ENCODE peak calls at places on chromosomes 4 and X, in five cellular contexts. One of them, this sample, is unnamed.

GRCh38 chrX:15906544-15906943 is 51.9 kb upstream of the AP1S2 start:
- DNase-seq in cardiac muscle cell: no peak
- DNase-seq in LoVo: no peak
- DNase-seq in iPS-NIHi11: no peak
- DNase-seq in activated CD4-positive, alpha-beta T cell treated with anti-CD3 and anti-CD28 coated beads, Interleukin-2, amount 50 U/mL, for 24 hours: no peak
- DNase-seq in this sample: no peak

GRCh38 chrX:21745756-21746155 is 12.2 kb downstream of the SMPX start:
- DNase-seq in iPS-NIHi11: no peak
- DNase-seq in cardiac muscle cell: peak
- DNase-seq in LoVo: no peak
- DNase-seq in activated CD4-positive, alpha-beta T cell treated with anti-CD3 and anti-CD28 coated beads, Interleukin-2, amount 50 U/mL, for 24 hours: peak
- DNase-seq in this sample: no peak

GRCh38 chrX:10939384-10939783 is 171.7 kb upstream of the HCCS start:
- DNase-seq in LoVo: no peak
- DNase-seq in activated CD4-positive, alpha-beta T cell treated with anti-CD3 and anti-CD28 coated beads, Interleukin-2, amount 50 U/mL, for 24 hours: no peak
- DNase-seq in iPS-NIHi11: no peak
- DNase-seq in cardiac muscle cell: no peak
- DNase-seq in this sample: no peak

GRCh38 chrX:12237771-12238170 is 99.5 kb downstream of the FRMPD4 start:
- DNase-seq in LoVo: no peak
- DNase-seq in iPS-NIHi11: no peak
- DNase-seq in cardiac muscle cell: no peak
- DNase-seq in activated CD4-positive, alpha-beta T cell treated with anti-CD3 and anti-CD28 coated beads, Interleukin-2, amount 50 U/mL, for 24 hours: no peak
- DNase-seq in this sample: no peak

GRCh38 chr4:20159516-20159915 is 92.2 kb upstream of the SLIT2 start:
- DNase-seq in iPS-NIHi11: no peak
- DNase-seq in cardiac muscle cell: no peak
- DNase-seq in LoVo: no peak
- DNase-seq in activated CD4-positive, alpha-beta T cell treated with anti-CD3 and anti-CD28 coated beads, Interleukin-2, amount 50 U/mL, for 24 hours: no peak
- DNase-seq in this sample: no peak

GRCh38 chr4:96691496-96691895 is 851.6 kb downstream of the PDHA2 start:
- DNase-seq in LoVo: no peak
- DNase-seq in cardiac muscle cell: no peak
- DNase-seq in iPS-NIHi11: no peak
- DNase-seq in activated CD4-positive, alpha-beta T cell treated with anti-CD3 and anti-CD28 coated beads, Interleukin-2, amount 50 U/mL, for 24 hours: no peak
- DNase-seq in this sample: no peak

GRCh38 chrX:139905041-139905440 is 27.8 kb downstream of the ATP11C start:
- DNase-seq in LoVo: no peak
- DNase-seq in iPS-NIHi11: no peak
- DNase-seq in cardiac muscle cell: no peak
- DNase-seq in activated CD4-positive, alpha-beta T cell treated with anti-CD3 and anti-CD28 coated beads, Interleukin-2, amount 50 U/mL, for 24 hours: no peak
- DNase-seq in this sample: no peak

GRCh38 chr4:15779336-15779735 is 1.2 kb downstream of the CD38 start:
- DNase-seq in activated CD4-positive, alpha-beta T cell treated with anti-CD3 and anti-CD28 coated beads, Interleukin-2, amount 50 U/mL, for 24 hours: no peak
- DNase-seq in iPS-NIHi11: peak
- DNase-seq in LoVo: no peak
- DNase-seq in cardiac muscle cell: peak
- DNase-seq in this sample: peak

GRCh38 chrX:17160971-17161370 is 214.0 kb upstream of the NHS start:
- DNase-seq in cardiac muscle cell: no peak
- DNase-seq in LoVo: no peak
- DNase-seq in iPS-NIHi11: peak
- DNase-seq in activated CD4-positive, alpha-beta T cell treated with anti-CD3 and anti-CD28 coated beads, Interleukin-2, amount 50 U/mL, for 24 hours: no peak
- DNase-seq in this sample: peak

GRCh38 chr4:66639361-66639760 is 905.9 kb downstream of the CENPC start:
- DNase-seq in LoVo: peak
- DNase-seq in iPS-NIHi11: no peak
- DNase-seq in activated CD4-positive, alpha-beta T cell treated with anti-CD3 and anti-CD28 coated beads, Interleukin-2, amount 50 U/mL, for 24 hours: no peak
- DNase-seq in cardiac muscle cell: peak
- DNase-seq in this sample: no peak

GRCh38 chrX:54891573-54891972 is 29.1 kb upstream of the TRO start:
- DNase-seq in cardiac muscle cell: peak
- DNase-seq in activated CD4-positive, alpha-beta T cell treated with anti-CD3 and anti-CD28 coated beads, Interleukin-2, amount 50 U/mL, for 24 hours: peak
- DNase-seq in iPS-NIHi11: peak
- DNase-seq in LoVo: peak
- DNase-seq in this sample: peak

GRCh38 chr4:108601096-108601495 is 19.3 kb upstream of the RPL34 start:
- DNase-seq in cardiac muscle cell: no peak
- DNase-seq in LoVo: no peak
- DNase-seq in iPS-NIHi11: no peak
- DNase-seq in activated CD4-positive, alpha-beta T cell treated with anti-CD3 and anti-CD28 coated beads, Interleukin-2, amount 50 U/mL, for 24 hours: no peak
- DNase-seq in this sample: no peak

GRCh38 chr4:187475901-187476300 is 519.7 kb upstream of the ZFP42 start:
- DNase-seq in LoVo: no peak
- DNase-seq in activated CD4-positive, alpha-beta T cell treated with anti-CD3 and anti-CD28 coated beads, Interleukin-2, amount 50 U/mL, for 24 hours: no peak
- DNase-seq in iPS-NIHi11: no peak
- DNase-seq in cardiac muscle cell: no peak
- DNase-seq in this sample: no peak

GRCh38 chrX:10039821-10040793 is 72.9 kb downstream of the CLDN34 start:
- DNase-seq in iPS-NIHi11: no peak
- DNase-seq in LoVo: no peak
- DNase-seq in activated CD4-positive, alpha-beta T cell treated with anti-CD3 and anti-CD28 coated beads, Interleukin-2, amount 50 U/mL, for 24 hours: no peak
- DNase-seq in cardiac muscle cell: no peak
- DNase-seq in this sample: no peak

GRCh38 chr4:10032625-10033024 is 11.3 kb upstream of the SLC2A9 start:
- DNase-seq in activated CD4-positive, alpha-beta T cell treated with anti-CD3 and anti-CD28 coated beads, Interleukin-2, amount 50 U/mL, for 24 hours: no peak
- DNase-seq in cardiac muscle cell: peak
- DNase-seq in LoVo: peak
- DNase-seq in iPS-NIHi11: no peak
- DNase-seq in this sample: no peak

GRCh38 chr4:185591679-185592141 is 56.4 kb upstream of the PDLIM3 start:
- DNase-seq in cardiac muscle cell: peak
- DNase-seq in LoVo: no peak
- DNase-seq in iPS-NIHi11: no peak
- DNase-seq in activated CD4-positive, alpha-beta T cell treated with anti-CD3 and anti-CD28 coated beads, Interleukin-2, amount 50 U/mL, for 24 hours: no peak
- DNase-seq in this sample: no peak

GRCh38 chrX:11143931-11144678 is 33.0 kb downstream of the HCCS start:
- DNase-seq in iPS-NIHi11: peak
- DNase-seq in cardiac muscle cell: peak
- DNase-seq in LoVo: peak
- DNase-seq in activated CD4-positive, alpha-beta T cell treated with anti-CD3 and anti-CD28 coated beads, Interleukin-2, amount 50 U/mL, for 24 hours: peak
- DNase-seq in this sample: peak

GRCh38 chr4:84167089-84167488 is 332.0 kb downstream of the NKX6-1 start:
- DNase-seq in iPS-NIHi11: no peak
- DNase-seq in cardiac muscle cell: no peak
- DNase-seq in LoVo: no peak
- DNase-seq in activated CD4-positive, alpha-beta T cell treated with anti-CD3 and anti-CD28 coated beads, Interleukin-2, amount 50 U/mL, for 24 hours: no peak
- DNase-seq in this sample: no peak

GRCh38 chrX:13607356-13607995 is 38.1 kb downstream of the EGFL6 start:
- DNase-seq in iPS-NIHi11: no peak
- DNase-seq in LoVo: no peak
- DNase-seq in activated CD4-positive, alpha-beta T cell treated with anti-CD3 and anti-CD28 coated beads, Interleukin-2, amount 50 U/mL, for 24 hours: no peak
- DNase-seq in cardiac muscle cell: no peak
- DNase-seq in this sample: no peak

GRCh38 chr4:156295676-156296075 is 342.0 kb upstream of the CTSO start:
- DNase-seq in iPS-NIHi11: no peak
- DNase-seq in LoVo: no peak
- DNase-seq in activated CD4-positive, alpha-beta T cell treated with anti-CD3 and anti-CD28 coated beads, Interleukin-2, amount 50 U/mL, for 24 hours: no peak
- DNase-seq in cardiac muscle cell: no peak
- DNase-seq in this sample: no peak

GRCh38 chr4:47839259-47839658 is 1.4 kb upstream of the CORIN start:
- DNase-seq in iPS-NIHi11: no peak
- DNase-seq in LoVo: no peak
- DNase-seq in activated CD4-positive, alpha-beta T cell treated with anti-CD3 and anti-CD28 coated beads, Interleukin-2, amount 50 U/mL, for 24 hours: peak
- DNase-seq in cardiac muscle cell: peak
- DNase-seq in this sample: peak

GRCh38 chrX:65607070-65607742 is 60.2 kb upstream of the MSN start:
- DNase-seq in LoVo: no peak
- DNase-seq in iPS-NIHi11: no peak
- DNase-seq in cardiac muscle cell: peak
- DNase-seq in activated CD4-positive, alpha-beta T cell treated with anti-CD3 and anti-CD28 coated beads, Interleukin-2, amount 50 U/mL, for 24 hours: no peak
- DNase-seq in this sample: no peak

GRCh38 chr4:184453402-184454160 is 20.8 kb downstream of the IRF2 start:
- DNase-seq in iPS-NIHi11: peak
- DNase-seq in LoVo: no peak
- DNase-seq in activated CD4-positive, alpha-beta T cell treated with anti-CD3 and anti-CD28 coated beads, Interleukin-2, amount 50 U/mL, for 24 hours: peak
- DNase-seq in cardiac muscle cell: peak
- DNase-seq in this sample: no peak

GRCh38 chrX:120453985-120454384 is 15.1 kb downstream of the LAMP2 start:
- DNase-seq in LoVo: no peak
- DNase-seq in cardiac muscle cell: no peak
- DNase-seq in iPS-NIHi11: no peak
- DNase-seq in activated CD4-positive, alpha-beta T cell treated with anti-CD3 and anti-CD28 coated beads, Interleukin-2, amount 50 U/mL, for 24 hours: no peak
- DNase-seq in this sample: no peak

GRCh38 chr4:115781528-115782146 is 668.2 kb upstream of the NDST4 start:
- DNase-seq in activated CD4-positive, alpha-beta T cell treated with anti-CD3 and anti-CD28 coated beads, Interleukin-2, amount 50 U/mL, for 24 hours: no peak
- DNase-seq in LoVo: no peak
- DNase-seq in cardiac muscle cell: no peak
- DNase-seq in iPS-NIHi11: no peak
- DNase-seq in this sample: no peak

GRCh38 chr4:89222171-89222570 is 85.4 kb downstream of the GPRIN3 start:
- DNase-seq in cardiac muscle cell: no peak
- DNase-seq in iPS-NIHi11: no peak
- DNase-seq in activated CD4-positive, alpha-beta T cell treated with anti-CD3 and anti-CD28 coated beads, Interleukin-2, amount 50 U/mL, for 24 hours: peak
- DNase-seq in LoVo: peak
- DNase-seq in this sample: no peak

GRCh38 chr4:28229092-28229491 is 1368.5 kb downstream of the STIM2 start:
- DNase-seq in iPS-NIHi11: peak
- DNase-seq in LoVo: no peak
- DNase-seq in cardiac muscle cell: no peak
- DNase-seq in activated CD4-positive, alpha-beta T cell treated with anti-CD3 and anti-CD28 coated beads, Interleukin-2, amount 50 U/mL, for 24 hours: no peak
- DNase-seq in this sample: no peak

GRCh38 chr4:6169239-6169638 is 31.1 kb downstream of the JAKMIP1 start:
- DNase-seq in activated CD4-positive, alpha-beta T cell treated with anti-CD3 and anti-CD28 coated beads, Interleukin-2, amount 50 U/mL, for 24 hours: no peak
- DNase-seq in LoVo: no peak
- DNase-seq in cardiac muscle cell: no peak
- DNase-seq in iPS-NIHi11: no peak
- DNase-seq in this sample: no peak

GRCh38 chr4:102500371-102501175 is 586 bp upstream of the NFKB1 start:
- DNase-seq in activated CD4-positive, alpha-beta T cell treated with anti-CD3 and anti-CD28 coated beads, Interleukin-2, amount 50 U/mL, for 24 hours: no peak
- DNase-seq in LoVo: peak
- DNase-seq in iPS-NIHi11: no peak
- DNase-seq in cardiac muscle cell: peak
- DNase-seq in this sample: peak

GRCh38 chr4:126779001-126779400 is 853.8 kb upstream of the INTU start:
- DNase-seq in cardiac muscle cell: no peak
- DNase-seq in iPS-NIHi11: no peak
- DNase-seq in activated CD4-positive, alpha-beta T cell treated with anti-CD3 and anti-CD28 coated beads, Interleukin-2, amount 50 U/mL, for 24 hours: no peak
- DNase-seq in LoVo: no peak
- DNase-seq in this sample: no peak

GRCh38 chr4:20416800-20417199 is 165.1 kb downstream of the SLIT2 start:
- DNase-seq in activated CD4-positive, alpha-beta T cell treated with anti-CD3 and anti-CD28 coated beads, Interleukin-2, amount 50 U/mL, for 24 hours: no peak
- DNase-seq in LoVo: no peak
- DNase-seq in iPS-NIHi11: no peak
- DNase-seq in cardiac muscle cell: no peak
- DNase-seq in this sample: no peak

GRCh38 chrX:125620715-125621587 is 301.3 kb downstream of the TEX13C start:
- DNase-seq in activated CD4-positive, alpha-beta T cell treated with anti-CD3 and anti-CD28 coated beads, Interleukin-2, amount 50 U/mL, for 24 hours: no peak
- DNase-seq in iPS-NIHi11: no peak
- DNase-seq in LoVo: no peak
- DNase-seq in cardiac muscle cell: no peak
- DNase-seq in this sample: no peak

GRCh38 chr4:160523236-160523635 is 1420.4 kb downstream of the RAPGEF2 start:
- DNase-seq in iPS-NIHi11: no peak
- DNase-seq in cardiac muscle cell: no peak
- DNase-seq in activated CD4-positive, alpha-beta T cell treated with anti-CD3 and anti-CD28 coated beads, Interleukin-2, amount 50 U/mL, for 24 hours: no peak
- DNase-seq in LoVo: no peak
- DNase-seq in this sample: no peak

GRCh38 chrX:39883664-39884063 is 214.1 kb downstream of the BCOR start:
- DNase-seq in activated CD4-positive, alpha-beta T cell treated with anti-CD3 and anti-CD28 coated beads, Interleukin-2, amount 50 U/mL, for 24 hours: peak
- DNase-seq in LoVo: no peak
- DNase-seq in cardiac muscle cell: no peak
- DNase-seq in iPS-NIHi11: no peak
- DNase-seq in this sample: no peak

GRCh38 chrX:53262918-53263394 is 18.4 kb downstream of the IQSEC2 start:
- DNase-seq in cardiac muscle cell: peak
- DNase-seq in iPS-NIHi11: no peak
- DNase-seq in activated CD4-positive, alpha-beta T cell treated with anti-CD3 and anti-CD28 coated beads, Interleukin-2, amount 50 U/mL, for 24 hours: no peak
- DNase-seq in LoVo: peak
- DNase-seq in this sample: no peak

GRCh38 chr4:116501954-116502353 is 583.4 kb downstream of the TRAM1L1 start:
- DNase-seq in iPS-NIHi11: no peak
- DNase-seq in cardiac muscle cell: no peak
- DNase-seq in activated CD4-positive, alpha-beta T cell treated with anti-CD3 and anti-CD28 coated beads, Interleukin-2, amount 50 U/mL, for 24 hours: no peak
- DNase-seq in LoVo: no peak
- DNase-seq in this sample: no peak

GRCh38 chr4:135838889-135839288 is 1637.3 kb upstream of the PABPC4L start:
- DNase-seq in LoVo: no peak
- DNase-seq in iPS-NIHi11: peak
- DNase-seq in cardiac muscle cell: no peak
- DNase-seq in activated CD4-positive, alpha-beta T cell treated with anti-CD3 and anti-CD28 coated beads, Interleukin-2, amount 50 U/mL, for 24 hours: no peak
- DNase-seq in this sample: no peak

GRCh38 chrX:152927858-152928760 is 30.2 kb downstream of the ZNF185 start:
- DNase-seq in activated CD4-positive, alpha-beta T cell treated with anti-CD3 and anti-CD28 coated beads, Interleukin-2, amount 50 U/mL, for 24 hours: no peak
- DNase-seq in iPS-NIHi11: no peak
- DNase-seq in cardiac muscle cell: no peak
- DNase-seq in LoVo: no peak
- DNase-seq in this sample: no peak

GRCh38 chr4:73674451-73674919 is 54.2 kb upstream of the RASSF6 start:
- DNase-seq in cardiac muscle cell: no peak
- DNase-seq in activated CD4-positive, alpha-beta T cell treated with anti-CD3 and anti-CD28 coated beads, Interleukin-2, amount 50 U/mL, for 24 hours: no peak
- DNase-seq in iPS-NIHi11: no peak
- DNase-seq in LoVo: no peak
- DNase-seq in this sample: no peak

This sample was measured in H7.